ENCODE peak calls at places on chromosomes 3 and 15, in nine cellular contexts. One of them, this sample, is unnamed.

GRCh38 chr15:34119291-34119690 is 17.4 kb downstream of the PGBD4 start:
- DNase-seq in Peyer's patch: no peak
- DNase-seq in brain microvascular endothelial cell: no peak
- DNase-seq in AG04450: no peak
- DNase-seq in lower leg skin: no peak
- DNase-seq in AG10803: peak
- DNase-seq in HFF-Myc: peak
- DNase-seq in cardiac muscle cell: peak
- DNase-seq in OCI-LY7: no peak
- DNase-seq in this sample: no peak

GRCh38 chr3:10770981-10771380 is 45.0 kb upstream of the SLC6A11 start:
- DNase-seq in AG10803: no peak
- DNase-seq in brain microvascular endothelial cell: no peak
- DNase-seq in HFF-Myc: no peak
- DNase-seq in OCI-LY7: no peak
- DNase-seq in lower leg skin: no peak
- DNase-seq in cardiac muscle cell: no peak
- DNase-seq in Peyer's patch: no peak
- DNase-seq in AG04450: no peak
- DNase-seq in this sample: no peak

GRCh38 chr3:159640220-159640619 is 348.4 kb upstream of the IL12A start:
- DNase-seq in brain microvascular endothelial cell: no peak
- DNase-seq in OCI-LY7: no peak
- DNase-seq in HFF-Myc: no peak
- DNase-seq in Peyer's patch: no peak
- DNase-seq in lower leg skin: no peak
- DNase-seq in AG10803: no peak
- DNase-seq in AG04450: no peak
- DNase-seq in cardiac muscle cell: no peak
- DNase-seq in this sample: no peak

GRCh38 chr3:16801223-16801622 is 83.5 kb upstream of the PLCL2 start:
- DNase-seq in OCI-LY7: peak
- DNase-seq in cardiac muscle cell: peak
- DNase-seq in Peyer's patch: no peak
- DNase-seq in HFF-Myc: no peak
- DNase-seq in AG04450: no peak
- DNase-seq in lower leg skin: no peak
- DNase-seq in brain microvascular endothelial cell: no peak
- DNase-seq in AG10803: peak
- DNase-seq in this sample: no peak

GRCh38 chr3:114764056-114764492 is 383.0 kb downstream of the ZBTB20 start:
- DNase-seq in lower leg skin: no peak
- DNase-seq in OCI-LY7: no peak
- DNase-seq in AG10803: peak
- DNase-seq in HFF-Myc: no peak
- DNase-seq in brain microvascular endothelial cell: no peak
- DNase-seq in cardiac muscle cell: peak
- DNase-seq in Peyer's patch: no peak
- DNase-seq in AG04450: no peak
- DNase-seq in this sample: no peak

GRCh38 chr15:53665930-53666329 is 93.5 kb downstream of the WDR72 start:
- DNase-seq in lower leg skin: no peak
- DNase-seq in Peyer's patch: no peak
- DNase-seq in brain microvascular endothelial cell: no peak
- DNase-seq in OCI-LY7: no peak
- DNase-seq in AG10803: no peak
- DNase-seq in AG04450: no peak
- DNase-seq in HFF-Myc: no peak
- DNase-seq in cardiac muscle cell: no peak
- DNase-seq in this sample: no peak

GRCh38 chr3:14285526-14285925 is 106.9 kb downstream of the LSM3 start:
- DNase-seq in HFF-Myc: no peak
- DNase-seq in Peyer's patch: no peak
- DNase-seq in AG10803: no peak
- DNase-seq in lower leg skin: no peak
- DNase-seq in OCI-LY7: no peak
- DNase-seq in brain microvascular endothelial cell: no peak
- DNase-seq in AG04450: no peak
- DNase-seq in cardiac muscle cell: no peak
- DNase-seq in this sample: no peak

GRCh38 chr3:13238687-13239466 is 165.6 kb upstream of the IQSEC1 start:
- DNase-seq in HFF-Myc: no peak
- DNase-seq in AG04450: no peak
- DNase-seq in lower leg skin: no peak
- DNase-seq in cardiac muscle cell: no peak
- DNase-seq in OCI-LY7: no peak
- DNase-seq in Peyer's patch: no peak
- DNase-seq in AG10803: no peak
- DNase-seq in brain microvascular endothelial cell: no peak
- DNase-seq in this sample: no peak

GRCh38 chr3:143595456-143596077 is 252.7 kb downstream of the SLC9A9 start:
- DNase-seq in OCI-LY7: peak
- DNase-seq in Peyer's patch: no peak
- DNase-seq in lower leg skin: no peak
- DNase-seq in brain microvascular endothelial cell: no peak
- DNase-seq in cardiac muscle cell: no peak
- DNase-seq in AG10803: no peak
- DNase-seq in AG04450: no peak
- DNase-seq in HFF-Myc: no peak
- DNase-seq in this sample: no peak

GRCh38 chr15:98861188-98861587 is 146.4 kb downstream of the PGPEP1L start:
- DNase-seq in HFF-Myc: no peak
- DNase-seq in cardiac muscle cell: no peak
- DNase-seq in lower leg skin: no peak
- DNase-seq in brain microvascular endothelial cell: no peak
- DNase-seq in OCI-LY7: no peak
- DNase-seq in AG10803: no peak
- DNase-seq in AG04450: no peak
- DNase-seq in Peyer's patch: no peak
- DNase-seq in this sample: no peak

GRCh38 chr15:98859149-98859548 is 148.4 kb downstream of the PGPEP1L start:
- DNase-seq in HFF-Myc: no peak
- DNase-seq in Peyer's patch: no peak
- DNase-seq in AG04450: no peak
- DNase-seq in lower leg skin: no peak
- DNase-seq in brain microvascular endothelial cell: no peak
- DNase-seq in OCI-LY7: no peak
- DNase-seq in cardiac muscle cell: no peak
- DNase-seq in AG10803: no peak
- DNase-seq in this sample: no peak

GRCh38 chr15:98858610-98859023 is 149.0 kb downstream of the PGPEP1L start:
- DNase-seq in lower leg skin: no peak
- DNase-seq in Peyer's patch: no peak
- DNase-seq in cardiac muscle cell: no peak
- DNase-seq in HFF-Myc: no peak
- DNase-seq in brain microvascular endothelial cell: no peak
- DNase-seq in AG04450: no peak
- DNase-seq in OCI-LY7: no peak
- DNase-seq in AG10803: no peak
- DNase-seq in this sample: no peak

GRCh38 chr15:98863983-98864382 is 143.6 kb downstream of the PGPEP1L start:
- DNase-seq in cardiac muscle cell: no peak
- DNase-seq in Peyer's patch: no peak
- DNase-seq in lower leg skin: no peak
- DNase-seq in OCI-LY7: no peak
- DNase-seq in HFF-Myc: no peak
- DNase-seq in AG04450: no peak
- DNase-seq in brain microvascular endothelial cell: no peak
- DNase-seq in AG10803: no peak
- DNase-seq in this sample: no peak

GRCh38 chr15:98860647-98861041 is 146.9 kb downstream of the PGPEP1L start:
- DNase-seq in AG04450: no peak
- DNase-seq in brain microvascular endothelial cell: no peak
- DNase-seq in lower leg skin: no peak
- DNase-seq in OCI-LY7: no peak
- DNase-seq in cardiac muscle cell: no peak
- DNase-seq in AG10803: no peak
- DNase-seq in HFF-Myc: no peak
- DNase-seq in Peyer's patch: no peak
- DNase-seq in this sample: no peak
- H3K4me3 ChIP-seq in AG04450: no peak
- H3K4me3 ChIP-seq in brain microvascular endothelial cell: no peak
- H3K4me3 ChIP-seq in lower leg skin: no peak
- H3K4me3 ChIP-seq in OCI-LY7: no peak
- H3K4me3 ChIP-seq in cardiac muscle cell: no peak
- H3K4me3 ChIP-seq in AG10803: no peak
- H3K4me3 ChIP-seq in HFF-Myc: no peak
- H3K4me3 ChIP-seq in Peyer's patch: no peak
- H3K4me3 ChIP-seq in this sample: no peak

GRCh38 chr15:44541282-44541958 is 4.5 kb downstream of the EIF3J start:
- DNase-seq in lower leg skin: no peak
- DNase-seq in OCI-LY7: no peak
- DNase-seq in cardiac muscle cell: peak
- DNase-seq in AG04450: peak
- DNase-seq in brain microvascular endothelial cell: peak
- DNase-seq in AG10803: peak
- DNase-seq in HFF-Myc: no peak
- DNase-seq in Peyer's patch: no peak
- DNase-seq in this sample: peak

GRCh38 chr15:44550256-44550655 is 13.3 kb downstream of the EIF3J start:
- DNase-seq in AG04450: no peak
- DNase-seq in lower leg skin: no peak
- DNase-seq in brain microvascular endothelial cell: peak
- DNase-seq in cardiac muscle cell: peak
- DNase-seq in OCI-LY7: peak
- DNase-seq in HFF-Myc: no peak
- DNase-seq in Peyer's patch: no peak
- DNase-seq in AG10803: peak
- DNase-seq in this sample: no peak

GRCh38 chr15:44550734-44551133 is 13.8 kb downstream of the EIF3J start:
- DNase-seq in lower leg skin: no peak
- DNase-seq in Peyer's patch: no peak
- DNase-seq in cardiac muscle cell: no peak
- DNase-seq in AG04450: no peak
- DNase-seq in HFF-Myc: no peak
- DNase-seq in brain microvascular endothelial cell: no peak
- DNase-seq in AG10803: no peak
- DNase-seq in OCI-LY7: peak
- DNase-seq in this sample: no peak

DNA sequence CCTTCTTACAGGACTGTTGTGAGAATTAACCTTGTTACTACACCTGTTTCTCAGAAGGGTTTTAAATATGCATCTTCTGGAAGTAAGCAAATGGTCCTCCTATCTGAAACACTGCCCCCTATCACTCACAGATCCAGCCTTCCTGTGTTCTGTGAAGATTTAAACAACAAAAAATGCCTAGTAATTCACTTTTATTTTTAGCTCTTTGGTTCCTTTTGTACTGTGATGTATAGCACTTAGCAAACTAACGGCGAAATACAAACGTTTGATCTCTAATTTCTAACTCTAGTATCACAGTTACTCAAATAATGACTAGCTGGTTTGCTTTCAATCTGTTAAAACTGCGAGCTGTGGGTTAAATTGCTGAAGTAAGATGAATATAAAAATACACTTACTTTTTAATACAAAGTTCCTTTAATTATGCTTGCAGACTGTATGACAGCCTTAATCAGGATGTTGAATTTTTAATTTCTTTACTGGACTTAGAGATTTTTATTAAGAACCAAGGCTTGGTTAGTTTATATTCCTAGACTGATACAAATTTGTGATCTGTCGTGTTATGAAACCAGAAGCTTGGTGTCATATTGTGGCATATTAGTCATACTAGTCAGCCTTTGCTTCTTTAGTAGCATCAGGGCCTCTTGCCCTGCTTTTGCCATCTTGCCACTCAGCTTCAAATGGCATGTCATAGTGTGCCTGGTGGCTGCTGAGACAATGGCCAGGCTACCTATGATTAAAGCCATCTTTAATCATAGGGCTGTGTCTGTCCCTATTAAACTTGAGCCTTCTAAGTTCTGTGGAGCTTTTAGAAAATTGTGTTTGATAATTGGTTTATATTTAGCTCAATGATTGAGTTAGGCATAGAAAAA is 9.2 kb downstream of the EIF3J start:
- DNase-seq in HFF-Myc: no peak
- DNase-seq in AG04450: no peak
- DNase-seq in lower leg skin: no peak
- DNase-seq in Peyer's patch: no peak
- DNase-seq in brain microvascular endothelial cell: peak
- DNase-seq in cardiac muscle cell: no peak
- DNase-seq in OCI-LY7: peak
- DNase-seq in AG10803: peak
- DNase-seq in this sample: peak
- TF ChIP-seq CTCF in HFF-Myc: peak
- TF ChIP-seq CTCF in AG04450: peak
- TF ChIP-seq CTCF in lower leg skin: no peak
- TF ChIP-seq CTCF in Peyer's patch: no peak
- TF ChIP-seq CTCF in brain microvascular endothelial cell: peak
- TF ChIP-seq CTCF in cardiac muscle cell: peak
- TF ChIP-seq CTCF in OCI-LY7: peak
- TF ChIP-seq CTCF in AG10803: peak
- TF ChIP-seq CTCF in this sample: peak

GRCh38 chr15:67770098-67770628 is 55.1 kb upstream of the SKOR1 start:
- DNase-seq in Peyer's patch: no peak
- DNase-seq in AG04450: no peak
- DNase-seq in HFF-Myc: no peak
- DNase-seq in AG10803: no peak
- DNase-seq in lower leg skin: no peak
- DNase-seq in OCI-LY7: no peak
- DNase-seq in brain microvascular endothelial cell: no peak
- DNase-seq in cardiac muscle cell: no peak
- DNase-seq in this sample: no peak

GRCh38 chr15:67771201-67771600 is 54.1 kb upstream of the SKOR1 start:
- DNase-seq in lower leg skin: no peak
- DNase-seq in HFF-Myc: no peak
- DNase-seq in AG04450: no peak
- DNase-seq in Peyer's patch: no peak
- DNase-seq in cardiac muscle cell: no peak
- DNase-seq in AG10803: no peak
- DNase-seq in OCI-LY7: no peak
- DNase-seq in brain microvascular endothelial cell: no peak
- DNase-seq in this sample: no peak

GRCh38 chr15:67769468-67770097 is 55.7 kb upstream of the SKOR1 start:
- DNase-seq in Peyer's patch: no peak
- DNase-seq in HFF-Myc: no peak
- DNase-seq in AG10803: no peak
- DNase-seq in lower leg skin: no peak
- DNase-seq in OCI-LY7: no peak
- DNase-seq in AG04450: no peak
- DNase-seq in cardiac muscle cell: no peak
- DNase-seq in brain microvascular endothelial cell: no peak
- DNase-seq in this sample: no peak

GRCh38 chr15:67766963-67767362 is 58.3 kb upstream of the SKOR1 start:
- DNase-seq in brain microvascular endothelial cell: no peak
- DNase-seq in Peyer's patch: no peak
- DNase-seq in AG10803: no peak
- DNase-seq in AG04450: no peak
- DNase-seq in OCI-LY7: peak
- DNase-seq in cardiac muscle cell: no peak
- DNase-seq in lower leg skin: no peak
- DNase-seq in HFF-Myc: no peak
- DNase-seq in this sample: no peak

GRCh38 chr15:67768592-67768991 is 56.7 kb upstream of the SKOR1 start:
- DNase-seq in cardiac muscle cell: no peak
- DNase-seq in OCI-LY7: no peak
- DNase-seq in HFF-Myc: no peak
- DNase-seq in AG10803: no peak
- DNase-seq in Peyer's patch: no peak
- DNase-seq in lower leg skin: no peak
- DNase-seq in AG04450: no peak
- DNase-seq in brain microvascular endothelial cell: no peak
- DNase-seq in this sample: no peak
- H3K4me3 ChIP-seq in cardiac muscle cell: no peak
- H3K4me3 ChIP-seq in OCI-LY7: no peak
- H3K4me3 ChIP-seq in HFF-Myc: no peak
- H3K4me3 ChIP-seq in AG10803: no peak
- H3K4me3 ChIP-seq in Peyer's patch: no peak
- H3K4me3 ChIP-seq in lower leg skin: no peak
- H3K4me3 ChIP-seq in AG04450: no peak
- H3K4me3 ChIP-seq in brain microvascular endothelial cell: no peak
- H3K4me3 ChIP-seq in this sample: no peak

GRCh38 chr15:25900901-25901300 is 37.8 kb upstream of the ATP10A start:
- DNase-seq in AG04450: no peak
- DNase-seq in Peyer's patch: no peak
- DNase-seq in brain microvascular endothelial cell: no peak
- DNase-seq in HFF-Myc: no peak
- DNase-seq in cardiac muscle cell: peak
- DNase-seq in OCI-LY7: no peak
- DNase-seq in lower leg skin: no peak
- DNase-seq in AG10803: peak
- DNase-seq in this sample: no peak
- TF ChIP-seq CTCF in AG04450: no peak
- TF ChIP-seq CTCF in Peyer's patch: no peak
- TF ChIP-seq CTCF in brain microvascular endothelial cell: no peak
- TF ChIP-seq CTCF in HFF-Myc: no peak
- TF ChIP-seq CTCF in cardiac muscle cell: no peak
- TF ChIP-seq CTCF in OCI-LY7: no peak
- TF ChIP-seq CTCF in lower leg skin: no peak
- TF ChIP-seq CTCF in AG10803: no peak
- TF ChIP-seq CTCF in this sample: no peak

This sample was measured in BJ.